ENCODE peak calls at places on chromosomes 11 and 22, in six cellular contexts. One of them, this sample, is unnamed.

GRCh38 chr11:28241760-28242159 is 133.6 kb downstream of the METTL15 start:
- DNase-seq in neural progenitor cell: no peak
- DNase-seq in trophoblast cell: no peak
- DNase-seq in fibroblast of lung: no peak
- DNase-seq in endothelial cell of umbilical vein: no peak
- DNase-seq in K562: no peak
- DNase-seq in this sample: no peak

GRCh38 chr22:46147061-46147460 is 3.3 kb upstream of the PPARA start:
- DNase-seq in trophoblast cell: no peak
- DNase-seq in K562: no peak
- DNase-seq in endothelial cell of umbilical vein: no peak
- DNase-seq in fibroblast of lung: no peak
- DNase-seq in neural progenitor cell: no peak
- DNase-seq in this sample: no peak

GRCh38 chr11:571802-572185 is 4.5 kb upstream of the PHRF1 start:
- DNase-seq in fibroblast of lung: no peak
- DNase-seq in endothelial cell of umbilical vein: no peak
- DNase-seq in trophoblast cell: no peak
- DNase-seq in neural progenitor cell: no peak
- DNase-seq in K562: no peak
- DNase-seq in this sample: no peak

GRCh38 chr11:78168539-78169477 is 19.6 kb downstream of the KCTD21 start:
- DNase-seq in fibroblast of lung: peak
- DNase-seq in endothelial cell of umbilical vein: peak
- DNase-seq in neural progenitor cell: no peak
- DNase-seq in trophoblast cell: no peak
- DNase-seq in K562: peak
- DNase-seq in this sample: no peak

GRCh38 chr11:70448983-70449567 is 50.7 kb downstream of the CTTN start:
- DNase-seq in endothelial cell of umbilical vein: no peak
- DNase-seq in K562: peak
- DNase-seq in fibroblast of lung: no peak
- DNase-seq in neural progenitor cell: no peak
- DNase-seq in trophoblast cell: no peak
- DNase-seq in this sample: no peak

GRCh38 chr11:122140535-122140934 is 24.5 kb upstream of the BLID start:
- DNase-seq in trophoblast cell: no peak
- DNase-seq in K562: no peak
- DNase-seq in endothelial cell of umbilical vein: peak
- DNase-seq in neural progenitor cell: no peak
- DNase-seq in fibroblast of lung: peak
- DNase-seq in this sample: no peak

GRCh38 chr11:132792341-132793140 is 739.8 kb downstream of the OPCML start:
- DNase-seq in trophoblast cell: no peak
- DNase-seq in neural progenitor cell: peak
- DNase-seq in K562: no peak
- DNase-seq in endothelial cell of umbilical vein: no peak
- DNase-seq in fibroblast of lung: no peak
- DNase-seq in this sample: no peak

GRCh38 chr22:32723632-32724031 is 77.9 kb upstream of the TIMP3 start:
- DNase-seq in endothelial cell of umbilical vein: no peak
- DNase-seq in fibroblast of lung: peak
- DNase-seq in neural progenitor cell: no peak
- DNase-seq in K562: peak
- DNase-seq in trophoblast cell: no peak
- DNase-seq in this sample: peak

GRCh38 chr22:26515938-26516337 is 3.7 kb upstream of the TFIP11 start:
- DNase-seq in K562: no peak
- DNase-seq in neural progenitor cell: no peak
- DNase-seq in trophoblast cell: no peak
- DNase-seq in fibroblast of lung: no peak
- DNase-seq in endothelial cell of umbilical vein: no peak
- DNase-seq in this sample: no peak

GRCh38 chr11:66081505-66081904 is 11.4 kb downstream of the PACS1 start:
- DNase-seq in trophoblast cell: peak
- DNase-seq in fibroblast of lung: no peak
- DNase-seq in neural progenitor cell: no peak
- DNase-seq in K562: peak
- DNase-seq in endothelial cell of umbilical vein: peak
- DNase-seq in this sample: peak

GRCh38 chr11:40030867-40031266 is 1428.6 kb downstream of the LRRC4C start:
- DNase-seq in K562: no peak
- DNase-seq in trophoblast cell: no peak
- DNase-seq in fibroblast of lung: no peak
- DNase-seq in endothelial cell of umbilical vein: no peak
- DNase-seq in neural progenitor cell: peak
- DNase-seq in this sample: no peak

GRCh38 chr22:39631381-39631780 is 60.8 kb downstream of the CACNA1I start:
- DNase-seq in trophoblast cell: no peak
- DNase-seq in fibroblast of lung: no peak
- DNase-seq in neural progenitor cell: no peak
- DNase-seq in K562: no peak
- DNase-seq in endothelial cell of umbilical vein: no peak
- DNase-seq in this sample: no peak

GRCh38 chr11:58632510-58632909 is 10.0 kb downstream of the CNTF start:
- DNase-seq in neural progenitor cell: no peak
- DNase-seq in fibroblast of lung: no peak
- DNase-seq in trophoblast cell: no peak
- DNase-seq in K562: no peak
- DNase-seq in endothelial cell of umbilical vein: no peak
- DNase-seq in this sample: no peak

GRCh38 chr11:22624742-22625447 is 728 bp downstream of the FANCF start:
- DNase-seq in K562: peak
- DNase-seq in endothelial cell of umbilical vein: peak
- DNase-seq in neural progenitor cell: peak
- DNase-seq in trophoblast cell: peak
- DNase-seq in fibroblast of lung: peak
- DNase-seq in this sample: peak

GRCh38 chr11:13781153-13781552 is 112.7 kb downstream of the FAR1 start:
- DNase-seq in neural progenitor cell: no peak
- DNase-seq in fibroblast of lung: no peak
- DNase-seq in K562: no peak
- DNase-seq in trophoblast cell: peak
- DNase-seq in endothelial cell of umbilical vein: no peak
- DNase-seq in this sample: no peak

GRCh38 chr11:64241430-64242153 is 697 bp downstream of the FKBP2 start:
- DNase-seq in neural progenitor cell: peak
- DNase-seq in endothelial cell of umbilical vein: peak
- DNase-seq in K562: peak
- DNase-seq in fibroblast of lung: peak
- DNase-seq in trophoblast cell: peak
- DNase-seq in this sample: peak

GRCh38 chr11:61975638-61976419 is 8.4 kb upstream of the FTH1 start:
- DNase-seq in endothelial cell of umbilical vein: peak
- DNase-seq in K562: no peak
- DNase-seq in fibroblast of lung: no peak
- DNase-seq in neural progenitor cell: no peak
- DNase-seq in trophoblast cell: no peak
- DNase-seq in this sample: no peak

GRCh38 chr11:125941606-125942275 is 4.1 kb upstream of the VSIG10L2 start:
- DNase-seq in endothelial cell of umbilical vein: peak
- DNase-seq in K562: peak
- DNase-seq in trophoblast cell: peak
- DNase-seq in fibroblast of lung: peak
- DNase-seq in neural progenitor cell: peak
- DNase-seq in this sample: peak

GRCh38 chr22:38404419-38404818 is 50.6 kb downstream of the KCNJ4 start:
- DNase-seq in fibroblast of lung: no peak
- DNase-seq in trophoblast cell: no peak
- DNase-seq in neural progenitor cell: no peak
- DNase-seq in endothelial cell of umbilical vein: no peak
- DNase-seq in K562: no peak
- DNase-seq in this sample: no peak

GRCh38 chr22:45645150-45645525 is 26.5 kb upstream of the ATXN10 start:
- DNase-seq in neural progenitor cell: no peak
- DNase-seq in endothelial cell of umbilical vein: no peak
- DNase-seq in fibroblast of lung: no peak
- DNase-seq in trophoblast cell: no peak
- DNase-seq in K562: no peak
- DNase-seq in this sample: no peak

GRCh38 chr11:24645563-24645962 is 148.7 kb downstream of the LUZP2 start:
- DNase-seq in K562: no peak
- DNase-seq in fibroblast of lung: no peak
- DNase-seq in endothelial cell of umbilical vein: no peak
- DNase-seq in trophoblast cell: no peak
- DNase-seq in neural progenitor cell: no peak
- DNase-seq in this sample: no peak

GRCh38 chr11:19164230-19164855 is 37.4 kb downstream of the CSRP3 start:
- DNase-seq in neural progenitor cell: no peak
- DNase-seq in trophoblast cell: no peak
- DNase-seq in endothelial cell of umbilical vein: no peak
- DNase-seq in fibroblast of lung: no peak
- DNase-seq in K562: no peak
- DNase-seq in this sample: no peak

GRCh38 chr11:2100361-2101170 is 38.6 kb downstream of the IGF2 start:
- DNase-seq in neural progenitor cell: no peak
- DNase-seq in trophoblast cell: no peak
- DNase-seq in K562: peak
- DNase-seq in endothelial cell of umbilical vein: peak
- DNase-seq in fibroblast of lung: no peak
- DNase-seq in this sample: no peak

GRCh38 chr22:31127181-31127772 is 4.5 kb downstream of the INPP5J start:
- DNase-seq in fibroblast of lung: no peak
- DNase-seq in endothelial cell of umbilical vein: no peak
- DNase-seq in trophoblast cell: no peak
- DNase-seq in neural progenitor cell: no peak
- DNase-seq in K562: peak
- DNase-seq in this sample: no peak

GRCh38 chr22:38832005-38832978 is 11.5 kb downstream of the NPTXR start:
- DNase-seq in fibroblast of lung: no peak
- DNase-seq in endothelial cell of umbilical vein: no peak
- DNase-seq in trophoblast cell: no peak
- DNase-seq in neural progenitor cell: no peak
- DNase-seq in K562: no peak
- DNase-seq in this sample: no peak

GRCh38 chr11:124199702-124200101 is 16.6 kb downstream of the OR10D3 start:
- DNase-seq in neural progenitor cell: no peak
- DNase-seq in endothelial cell of umbilical vein: no peak
- DNase-seq in K562: no peak
- DNase-seq in fibroblast of lung: peak
- DNase-seq in trophoblast cell: no peak
- DNase-seq in this sample: no peak

GRCh38 chr22:22576989-22577427 is 17.9 kb upstream of the PRAME start:
- DNase-seq in endothelial cell of umbilical vein: no peak
- DNase-seq in K562: no peak
- DNase-seq in fibroblast of lung: no peak
- DNase-seq in neural progenitor cell: no peak
- DNase-seq in trophoblast cell: no peak
- DNase-seq in this sample: no peak

DNA sequence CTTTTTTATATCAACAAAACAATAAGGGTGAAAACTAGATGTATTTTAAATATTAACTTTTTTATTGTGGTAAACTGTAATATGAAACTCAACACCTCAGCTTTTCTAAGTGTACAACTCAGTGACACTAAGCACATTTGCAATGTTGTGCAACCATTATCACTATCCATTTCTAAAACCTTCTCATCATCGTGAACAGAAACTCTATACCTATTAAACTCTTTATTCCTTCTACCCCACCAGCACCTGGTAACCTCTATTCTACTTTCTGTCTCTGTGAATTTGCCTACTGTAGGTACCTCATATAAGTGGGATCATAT is 9.4 kb downstream of the HORMAD2 start:
- DNase-seq in endothelial cell of umbilical vein: no peak
- DNase-seq in fibroblast of lung: no peak
- DNase-seq in neural progenitor cell: no peak
- DNase-seq in trophoblast cell: no peak
- DNase-seq in K562: no peak
- DNase-seq in this sample: no peak
- H2AFZ ChIP-seq in endothelial cell of umbilical vein: no peak
- H2AFZ ChIP-seq in fibroblast of lung: peak
- H2AFZ ChIP-seq in neural progenitor cell: no peak
- H2AFZ ChIP-seq in trophoblast cell: no peak
- H2AFZ ChIP-seq in K562: no peak
- H2AFZ ChIP-seq in this sample: no peak

DNA sequence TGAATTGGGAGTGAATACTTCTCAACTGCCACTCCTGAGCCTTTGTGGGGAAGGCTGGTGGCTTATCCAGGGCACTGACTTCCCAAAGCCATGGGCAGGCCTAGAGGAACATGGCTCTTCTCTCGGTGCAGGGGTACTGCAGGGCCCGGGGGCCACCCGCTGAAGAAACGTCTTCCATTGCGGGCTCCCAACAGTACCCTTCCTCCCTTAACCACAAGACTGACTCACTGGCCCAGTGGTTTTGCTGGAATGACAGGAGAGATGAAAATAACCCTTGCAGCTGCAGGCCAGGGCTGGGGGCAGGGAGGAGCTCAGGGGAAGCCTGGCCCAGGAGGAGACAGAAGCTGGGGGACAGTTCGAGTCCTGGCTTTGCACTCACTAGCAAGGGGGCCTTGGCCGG is 13.5 kb downstream of the TXN2 start:
- DNase-seq in fibroblast of lung: peak
- DNase-seq in trophoblast cell: peak
- DNase-seq in neural progenitor cell: no peak
- DNase-seq in endothelial cell of umbilical vein: peak
- DNase-seq in K562: peak
- DNase-seq in this sample: peak
- H3K4me2 ChIP-seq in fibroblast of lung: peak
- H3K4me2 ChIP-seq in trophoblast cell: peak
- H3K4me2 ChIP-seq in neural progenitor cell: no peak
- H3K4me2 ChIP-seq in endothelial cell of umbilical vein: no peak
- H3K4me2 ChIP-seq in K562: peak
- H3K4me2 ChIP-seq in this sample: peak

GRCh38 chr11:46050652-46051051 is 70.6 kb downstream of the PHF21A start:
- DNase-seq in endothelial cell of umbilical vein: no peak
- DNase-seq in trophoblast cell: no peak
- DNase-seq in neural progenitor cell: no peak
- DNase-seq in fibroblast of lung: no peak
- DNase-seq in K562: no peak
- DNase-seq in this sample: no peak
- H3K27ac ChIP-seq in endothelial cell of umbilical vein: no peak
- H3K27ac ChIP-seq in trophoblast cell: peak
- H3K27ac ChIP-seq in neural progenitor cell: peak
- H3K27ac ChIP-seq in fibroblast of lung: no peak
- H3K27ac ChIP-seq in K562: no peak
- H3K27ac ChIP-seq in this sample: no peak

DNA sequence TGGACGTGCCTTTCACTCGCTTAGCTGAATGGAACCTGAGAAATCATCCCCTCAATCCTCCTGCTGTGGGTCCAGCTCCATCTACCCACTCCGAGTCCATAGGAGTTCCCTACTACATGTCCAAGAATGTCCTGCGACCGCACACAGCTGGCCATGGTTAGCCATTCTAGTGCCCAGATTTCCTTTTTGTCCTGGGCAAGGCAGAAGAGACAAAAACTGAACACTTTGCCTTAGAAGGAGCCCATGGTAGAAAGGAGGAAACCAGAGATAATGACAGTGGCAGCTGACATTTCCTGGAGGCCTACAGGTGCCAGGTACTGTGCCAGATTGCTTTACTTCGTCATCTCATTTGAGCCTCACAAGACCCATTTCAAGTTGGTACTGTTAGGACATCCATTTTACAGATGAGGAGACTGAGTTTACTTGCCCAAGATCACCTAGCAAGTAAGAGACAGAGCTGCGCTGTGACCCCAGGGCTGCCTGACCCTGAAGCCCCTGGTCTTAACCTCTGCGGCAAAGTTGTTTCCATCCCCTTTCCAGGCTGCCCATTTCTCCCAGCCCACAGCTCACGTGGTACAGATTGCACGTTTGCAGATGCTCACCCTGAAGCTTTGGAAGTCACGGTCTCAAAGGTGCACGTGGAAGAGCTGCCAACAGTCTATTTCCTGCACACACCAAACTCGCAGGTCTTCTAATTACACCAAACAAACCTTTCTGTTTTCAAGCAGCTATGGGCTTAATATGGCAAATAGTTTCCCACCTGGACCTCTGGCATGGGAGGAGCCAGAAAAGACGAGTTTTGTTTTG is 112.7 kb downstream of the ZBTB16 start:
- DNase-seq in endothelial cell of umbilical vein: no peak
- DNase-seq in trophoblast cell: no peak
- DNase-seq in fibroblast of lung: no peak
- DNase-seq in neural progenitor cell: no peak
- DNase-seq in K562: no peak
- DNase-seq in this sample: no peak
- H2AFZ ChIP-seq in endothelial cell of umbilical vein: peak
- H2AFZ ChIP-seq in trophoblast cell: no peak
- H2AFZ ChIP-seq in fibroblast of lung: no peak
- H2AFZ ChIP-seq in neural progenitor cell: no peak
- H2AFZ ChIP-seq in K562: no peak
- H2AFZ ChIP-seq in this sample: peak

This sample was measured in MM.1S.